ENCODE peak calls at places on chromosomes 1 and 21, in nine cellular contexts. I, D, B, M, W, A, C, V and N are unnamed samples. For H3K36me3, the result is how much of the 10 kb centered on the place peaks cover.

GRCh38 chr1:21589618-21590017 is 79.5 kb downstream of the RAP1GAP start:
- DNase-seq in C (no peak), I (no peak), B (no peak), A (no peak), W (no peak), D (no peak), M (no peak), V (no peak), N (no peak)

GRCh38 chr1:31633117-31633516 is 11.6 kb downstream of the PEF1 start:
- DNase-seq in C (peak), W (peak), A (no peak), M (no peak), D (no peak), B (no peak), I (no peak), V (peak), N (no peak)

GRCh38 chr21:29346281-29346680 is 47.6 kb downstream of the BACH1 start:
- DNase-seq in W (no peak), B (no peak), V (no peak), M (no peak), A (no peak), D (no peak), I (no peak), C (no peak), N (no peak)

GRCh38 chr1:28437260-28437923 is 67.9 kb downstream of the PHACTR4 start:
- DNase-seq in I (no peak), B (no peak), M (no peak), C (no peak), W (peak), D (peak), A (peak), V (no peak), N (no peak)

GRCh38 chr1:234643111-234643849 is 33.3 kb upstream of the IRF2BP2 start:
- DNase-seq in I (no peak), A (no peak), D (no peak), C (no peak), W (no peak), V (no peak), M (no peak), B (no peak), N (no peak)

GRCh38 chr21:39525129-39525528 is 73.4 kb downstream of the SH3BGR start:
- DNase-seq in C (no peak), A (no peak), D (no peak), V (no peak), M (no peak), B (no peak), I (no peak), W (no peak), N (no peak)

GRCh38 chr1:116490588-116490987 is 80.2 kb downstream of the CD58 start:
- DNase-seq in C (no peak), I (no peak), D (no peak), W (no peak), V (no peak), M (no peak), B (no peak), A (no peak), N (no peak)

GRCh38 chr1:212044851-212045250 is 9.3 kb downstream of the DTL start:
- DNase-seq in M (no peak), W (no peak), C (no peak), V (no peak), D (no peak), A (no peak), I (no peak), B (no peak), N (no peak)

GRCh38 chr1:201396859-201397464 is 2.2 kb downstream of the LAD1 start:
- DNase-seq in D (no peak), A (no peak), W (peak), M (no peak), I (no peak), B (peak), V (no peak), C (no peak), N (no peak)

GRCh38 chr1:84502892-84503291 is 3.3 kb upstream of the SPATA1 start:
- DNase-seq in M (no peak), A (no peak), I (no peak), D (no peak), B (no peak), C (no peak), W (no peak), V (no peak), N (no peak)

GRCh38 chr1:160830321-160831153 is 32.1 kb downstream of the CD244 start:
- DNase-seq in C (peak), I (no peak), W (peak), V (peak), M (peak), B (no peak), D (peak), A (peak), N (no peak)

GRCh38 chr1:66550243-66550642 is 16.3 kb downstream of the SGIP1 start:
- DNase-seq in C (no peak), I (no peak), V (no peak), M (no peak), A (no peak), B (no peak), W (no peak), D (no peak), N (no peak)

GRCh38 chr21:41483415-41483814 is 24.5 kb downstream of the TMPRSS2 start:
- DNase-seq in D (peak), B (no peak), V (no peak), A (no peak), W (no peak), C (no peak), M (no peak), I (no peak), N (no peak)
- H3K36me3 ChIP-seq in D (under half), B (under half), V (under half), A (under half), W (under half), C (under half), M (under half), I (under half), N (under half)

GRCh38 chr1:50747394-50747793 is 212.7 kb downstream of the FAF1 start:
- DNase-seq in D (no peak), C (no peak), V (no peak), A (no peak), B (no peak), W (no peak), I (no peak), M (no peak), N (no peak)
- H3K36me3 ChIP-seq in D (under half), C (under half), V (under half), A (under half), B (under half), W (under half), I (under half), M (under half), N (under half)

GRCh38 chr1:36284061-36284460 is 22.1 kb upstream of the SH3D21 start:
- DNase-seq in I (no peak), C (no peak), W (no peak), B (no peak), M (no peak), A (no peak), V (no peak), D (no peak), N (no peak)

GRCh38 chr1:36284517-36284916 is 21.7 kb upstream of the SH3D21 start:
- DNase-seq in I (no peak), V (no peak), W (no peak), C (no peak), B (no peak), M (no peak), D (no peak), A (no peak), N (no peak)

GRCh38 chr1:36286802-36287201 is 19.4 kb upstream of the SH3D21 start:
- DNase-seq in V (no peak), C (no peak), B (no peak), A (no peak), D (no peak), I (no peak), M (no peak), W (no peak), N (no peak)

GRCh38 chr1:36287595-36287994 is 18.6 kb upstream of the SH3D21 start:
- DNase-seq in M (no peak), I (no peak), C (no peak), D (no peak), A (no peak), W (no peak), B (no peak), V (no peak), N (no peak)

DNA sequence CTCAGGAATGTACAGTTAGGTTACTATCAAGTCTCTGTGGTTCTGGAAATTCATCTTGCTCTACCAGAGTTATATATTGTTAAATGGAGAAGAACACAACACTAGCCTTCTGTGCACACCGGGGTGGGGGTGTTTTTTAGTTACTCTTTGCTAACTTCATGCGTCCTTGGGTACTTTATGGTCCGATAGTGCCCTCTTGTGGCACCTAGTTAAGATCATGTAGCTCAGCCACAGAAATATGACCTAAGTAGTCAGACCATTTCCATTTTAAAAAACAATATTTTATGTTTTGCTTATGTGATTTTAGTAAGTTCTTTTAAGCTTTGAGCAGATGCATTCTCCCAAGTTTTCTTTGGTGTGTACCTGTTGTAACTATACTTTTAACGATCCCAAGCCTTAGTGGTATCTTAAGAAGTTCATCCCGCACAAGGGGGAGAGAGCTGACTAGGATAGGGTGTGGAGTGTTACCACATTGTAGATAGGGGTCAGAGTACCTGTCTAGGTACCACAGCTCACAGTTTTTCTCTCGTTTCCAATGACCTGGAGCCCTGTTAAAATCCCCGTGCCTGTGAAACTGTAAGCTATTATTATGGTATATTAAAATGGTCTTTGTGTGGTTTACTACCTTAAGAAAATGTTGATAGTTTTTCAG is 20.6 kb upstream of the SH3D21 start:
- DNase-seq in A (peak), I (no peak), V (peak), M (peak), D (peak), B (no peak), C (peak), W (peak), N (peak)
- H3K36me3 ChIP-seq in A (half or more), I (half or more), V (under half), M (half or more), D (under half), B (half or more), C (half or more), W (half or more), N (half or more)

DNA sequence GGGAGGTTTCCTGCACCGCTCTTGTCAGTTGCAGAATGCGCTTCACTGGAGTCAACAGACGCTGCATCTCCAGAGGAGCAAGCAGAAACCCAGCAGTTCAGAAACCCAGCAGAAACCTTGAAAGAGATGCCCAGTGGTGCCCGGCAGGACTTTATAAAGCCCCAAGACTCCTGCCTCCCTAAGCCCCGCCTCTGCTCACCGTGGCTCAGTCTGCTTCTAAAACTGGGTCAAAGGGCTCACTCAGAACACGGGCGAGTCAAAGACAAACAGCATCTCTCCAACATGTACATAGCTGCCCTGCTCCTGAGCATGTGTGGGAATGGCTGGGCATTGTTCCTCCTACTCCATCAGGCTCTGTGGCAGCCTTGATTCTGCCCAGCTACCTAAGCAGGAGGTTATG is at the start of gene HMGCS2:
- DNase-seq in C (no peak), V (no peak), M (no peak), D (no peak), W (peak), B (no peak), I (no peak), A (no peak), N (no peak)
- H3K36me3 ChIP-seq in C (under half), V (under half), M (under half), D (under half), W (under half), B (under half), I (under half), A (under half), N (under half)

DNA sequence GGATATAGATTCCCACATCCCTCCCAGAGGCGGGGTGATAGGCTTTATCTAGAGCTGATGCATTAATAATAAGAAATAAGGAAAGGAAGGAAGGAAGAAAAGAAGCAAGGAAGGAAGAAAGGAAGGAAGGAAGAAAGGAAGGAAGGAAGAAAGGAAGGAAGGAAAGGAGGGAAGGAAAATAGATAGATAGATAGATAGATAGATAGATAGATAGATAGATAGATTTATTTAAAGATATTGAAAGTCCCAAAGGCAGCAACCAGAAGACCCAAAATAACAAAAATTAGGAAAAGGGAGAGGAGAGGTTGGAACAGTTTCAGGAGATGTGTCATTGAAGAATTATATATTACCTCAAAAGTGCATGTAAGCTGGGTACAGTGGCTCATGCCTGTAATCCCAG is 12.2 kb upstream of the SLC26A9 start:
- DNase-seq in I (no peak), A (no peak), M (no peak), V (no peak), C (no peak), D (no peak), B (no peak), W (no peak), N (no peak)
- H3K36me3 ChIP-seq in I (under half), A (under half), M (under half), V (under half), C (under half), D (under half), B (under half), W (under half), N (under half)

GRCh38 chr1:224503161-224504118 is 68.8 kb upstream of the WDR26 start:
- DNase-seq in V (peak), C (peak), B (peak), M (no peak), W (peak), I (peak), A (peak), D (peak), N (peak)
- H3K36me3 ChIP-seq in V (under half), C (under half), B (under half), M (under half), W (under half), I (under half), A (under half), D (under half), N (under half)

GRCh38 chr1:33329600-33330305 is 8.9 kb upstream of the A3GALT2 start:
- DNase-seq in V (no peak), B (no peak), M (no peak), W (no peak), D (no peak), I (peak), C (no peak), A (no peak), N (no peak)
- H3K36me3 ChIP-seq in V (half or more), B (half or more), M (half or more), W (half or more), D (under half), I (half or more), C (half or more), A (half or more), N (half or more)

GRCh38 chr1:155952505-155952890 is 11.1 kb downstream of the RXFP4 start:
- DNase-seq in B (no peak), M (no peak), V (no peak), D (peak), C (no peak), A (no peak), W (no peak), I (no peak), N (no peak)
- H3K36me3 ChIP-seq in B (half or more), M (half or more), V (half or more), D (under half), C (half or more), A (half or more), W (half or more), I (half or more), N (half or more)